ENCODE peak calls at places on chromosomes 7 and 10, in nine cellular contexts. I, V, W, Q, K, F, N, O and T are unnamed samples.

GRCh38 chr7:25028370-25028971 is 48.5 kb upstream of the OSBPL3 start:
- DNase-seq in V (no peak), N (peak; percentile 63), F (no peak), Q (no peak), O (no peak), W (no peak), I (no peak), K (peak; percentile 86), T (peak; percentile 12)

GRCh38 chr7:47478926-47479791 is 102.8 kb downstream of the TNS3 start:
- DNase-seq in N (no peak), O (no peak), I (no peak), Q (no peak), K (no peak), V (no peak), W (no peak), F (no peak), T (no peak)

GRCh38 chr7:1812693-1813393 is 142.8 kb downstream of the ELFN1 start:
- DNase-seq in K (no peak), Q (no peak), V (no peak), O (no peak), I (no peak), F (no peak), N (no peak), W (no peak), T (no peak)

GRCh38 chr10:114402233-114402632 is 2.1 kb downstream of the AFAP1L2 start:
- DNase-seq in V (no peak), F (no peak), O (no peak), W (no peak), N (no peak), K (no peak), Q (no peak), I (no peak), T (no peak)

GRCh38 chr7:4479367-4480039 is 202.6 kb upstream of the FOXK1 start:
- DNase-seq in V (peak; percentile 41), O (no peak), Q (no peak), I (peak; percentile 73), W (no peak), F (no peak), N (no peak), K (peak; percentile 31), T (peak; percentile 22)

GRCh38 chr10:132592790-132593788 is 55.5 kb downstream of the INPP5A start:
- DNase-seq in V (no peak), K (peak; percentile 20), Q (no peak), O (no peak), W (peak; percentile 68), N (no peak), F (no peak), I (no peak), T (no peak)

GRCh38 chr10:15245530-15245929 is 77.0 kb upstream of the NMT2 start:
- DNase-seq in N (no peak), Q (peak; percentile 8), V (no peak), I (peak; percentile 27), K (no peak), W (no peak), O (no peak), F (no peak), T (no peak)

GRCh38 chr10:52436664-52437063 is 122.6 kb downstream of the DKK1 start:
- DNase-seq in O (no peak), V (no peak), W (no peak), Q (no peak), F (no peak), N (peak; percentile 63), I (no peak), K (peak; percentile 36), T (no peak)

GRCh38 chr7:116836911-116837310 is 25.5 kb upstream of the CAPZA2 start:
- DNase-seq in I (no peak), W (no peak), O (no peak), N (no peak), V (no peak), K (no peak), F (no peak), Q (no peak), T (no peak)

GRCh38 chr7:2646680-2647571 is 15.1 kb downstream of the TTYH3 start:
- DNase-seq in K (no peak), I (no peak), O (no peak), F (no peak), V (no peak), Q (no peak), N (no peak), W (no peak), T (no peak)

GRCh38 chr7:98643232-98643985 is 26.3 kb downstream of the NPTX2 start:
- DNase-seq in F (no peak), I (no peak), Q (no peak), K (no peak), O (no peak), V (no peak), W (no peak), N (no peak), T (no peak)

GRCh38 chr7:27197137-27198042 is 2.5 kb downstream of the HOXA13 start:
- DNase-seq in I (no peak), N (no peak), W (no peak), O (no peak), F (no peak), V (no peak), Q (no peak), K (no peak), T (no peak)

GRCh38 chr7:46137725-46138124 is 216.7 kb upstream of the IGFBP3 start:
- DNase-seq in F (no peak), W (no peak), K (no peak), N (no peak), I (no peak), V (no peak), Q (no peak), O (no peak), T (no peak)

GRCh38 chr7:16055263-16055976 is 365.9 kb downstream of the CRPPA start:
- DNase-seq in K (no peak), F (no peak), Q (no peak), W (no peak), I (no peak), N (no peak), V (no peak), O (no peak), T (no peak)

GRCh38 chr7:148773344-148773743 is 74.6 kb downstream of the CUL1 start:
- DNase-seq in W (no peak), F (no peak), N (no peak), V (peak; percentile 8), K (peak; percentile 77), O (no peak), I (no peak), Q (no peak), T (peak; percentile 88)